ENCODE peak calls at places on chromosomes 13 and 19, in nine cellular contexts. J is H1, E is lung, G is left ventricle myocardium inferior, L is ovary, A is neural progenitor cell, V is lower lobe of right lung, Q is brain microvascular endothelial cell, K is Peyer's patch. S is an unnamed sample.

GRCh38 chr19:30367001-30367400 is 5.2 kb upstream of the ZNF536 start:
- DNase-seq in A (no peak), K (no peak), J (no peak), V (no peak), Q (no peak), L (no peak), E (no peak), G (no peak), S (no peak)

GRCh38 chr13:110850006-110850405 is 64.9 kb downstream of the ANKRD10 start:
- DNase-seq in Q (no peak), E (no peak), J (no peak), L (no peak), G (no peak), A (no peak), K (no peak), V (no peak), S (no peak)

GRCh38 chr19:50427318-50427925 is 5.3 kb upstream of the MYBPC2 start:
- DNase-seq in K (no peak), A (no peak), L (no peak), Q (no peak), E (no peak), G (no peak), J (no peak), V (no peak), S (no peak)

GRCh38 chr13:43473437-43473836 is 313.3 kb downstream of the ENOX1 start:
- DNase-seq in L (no peak), K (no peak), G (no peak), Q (no peak), V (no peak), E (no peak), A (no peak), J (no peak), S (no peak)

GRCh38 chr13:64675256-64675892 is 2554.8 kb downstream of the PCDH9 start:
- DNase-seq in J (no peak), Q (peak; percentile 71), L (no peak), A (no peak), G (no peak), K (no peak), E (no peak), V (no peak), S (no peak)

GRCh38 chr13:97234236-97234635 is 12.1 kb downstream of the MBNL2 start:
- DNase-seq in E (no peak), G (no peak), A (no peak), V (no peak), K (peak; percentile 68), J (no peak), Q (no peak), L (no peak), S (no peak)

GRCh38 chr19:49889687-49890348 is 6.9 kb downstream of the IL4I1 start:
- DNase-seq in J (peak; percentile 88), Q (peak; percentile 60), V (peak; percentile 86), L (peak; percentile 79), E (peak; percentile 73), K (peak; percentile 82), G (peak; percentile 74), A (peak; percentile 91), S (no peak)

GRCh38 chr13:48356750-48357149 is 53.2 kb downstream of the RB1 start:
- DNase-seq in Q (no peak), E (no peak), J (no peak), V (no peak), G (no peak), L (no peak), A (no peak), K (no peak), S (no peak)

GRCh38 chr13:24605923-24606372 is 74.3 kb upstream of the ATP12A start:
- DNase-seq in A (peak; percentile 36), V (no peak), G (no peak), Q (peak; percentile 18), L (no peak), K (no peak), J (no peak), E (no peak), S (no peak)

GRCh38 chr19:41327076-41327475 is 17.1 kb downstream of the CCDC97 start:
- DNase-seq in E (no peak), K (no peak), Q (no peak), A (no peak), J (no peak), L (no peak), G (no peak), V (no peak), S (no peak)

GRCh38 chr19:33316521-33317284 is 14.4 kb upstream of the CEBPA start:
- DNase-seq in A (no peak), Q (no peak), L (no peak), J (no peak), V (no peak), G (no peak), K (peak; percentile 57), E (no peak), S (no peak)

GRCh38 chr13:30082391-30082790 is 225.0 kb downstream of the KATNAL1 start:
- DNase-seq in Q (no peak), G (no peak), A (no peak), K (no peak), J (no peak), V (no peak), E (no peak), L (no peak), S (no peak)

GRCh38 chr13:80817979-80818378 is 477.1 kb upstream of the SPRY2 start:
- DNase-seq in V (no peak), Q (no peak), A (no peak), E (no peak), G (no peak), K (no peak), L (no peak), J (no peak), S (no peak)

GRCh38 chr19:13869324-13869723 is 7.6 kb upstream of the NANOS3 start:
- DNase-seq in E (no peak), V (no peak), L (no peak), G (no peak), Q (no peak), A (no peak), K (no peak), J (no peak), S (no peak)

GRCh38 chr19:13872339-13872694 is 4.6 kb upstream of the NANOS3 start:
- DNase-seq in E (no peak), G (no peak), K (no peak), L (no peak), V (no peak), J (no peak), Q (no peak), A (no peak), S (no peak)

GRCh38 chr19:13873776-13874515 is 3.0 kb upstream of the NANOS3 start:
- DNase-seq in G (no peak), A (no peak), E (no peak), Q (no peak), V (no peak), J (no peak), L (no peak), K (no peak), S (no peak)

GRCh38 chr19:13875824-13876223 is 1.1 kb upstream of the NANOS3 start:
- DNase-seq in Q (no peak), V (no peak), J (no peak), K (no peak), L (no peak), E (no peak), G (no peak), A (no peak), S (no peak)

DNA sequence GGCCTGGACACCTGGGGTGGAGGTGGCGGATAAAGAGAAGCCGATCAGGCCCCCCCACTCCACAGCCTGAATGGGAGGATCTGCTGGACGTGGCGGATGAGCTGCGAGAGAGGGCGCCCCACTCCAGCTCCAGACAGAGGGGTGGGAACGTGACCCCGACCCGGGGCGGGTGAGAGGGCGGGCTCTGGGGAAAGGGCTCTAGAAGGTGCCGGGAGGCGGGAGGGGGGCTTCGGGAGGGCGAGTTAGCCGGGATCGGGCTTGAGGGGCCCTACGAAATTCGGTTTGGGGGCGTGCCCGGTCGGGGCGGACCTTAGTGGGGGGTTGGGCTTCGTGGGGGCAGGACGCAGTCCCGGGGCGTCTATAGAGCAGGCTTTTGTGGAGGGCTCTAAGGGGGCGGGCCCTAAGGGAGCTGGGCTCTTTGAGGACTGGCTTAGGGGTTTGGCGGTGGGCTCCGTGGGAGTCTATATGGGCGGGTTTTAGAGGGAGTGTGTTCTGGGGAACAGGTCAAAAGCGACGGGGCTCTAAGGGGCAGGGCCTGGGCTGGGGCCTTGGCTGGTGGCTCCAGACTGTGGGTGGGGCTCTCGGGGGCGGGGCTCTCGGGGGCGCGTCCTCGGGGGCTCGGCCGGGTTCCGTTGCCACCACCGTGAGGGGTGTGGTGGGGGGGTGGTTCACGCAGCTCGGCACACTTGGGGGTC is 4.1 kb upstream of the NANOS3 start:
- DNase-seq in J (no peak), K (peak; percentile 67), E (no peak), Q (no peak), A (peak; percentile 89), G (no peak), V (no peak), L (no peak), S (no peak)
- TF ChIP-seq CTCF in J (peak; percentile 18), K (no peak), E (no peak), Q (peak; percentile 37), A (peak; percentile 54), G (peak; percentile 22), V (peak; percentile 17), L (no peak), S (no peak)

GRCh38 chr19:54160948-54161347 is 1.4 kb upstream of the LENG1 start:
- DNase-seq in G (no peak), L (no peak), A (no peak), E (no peak), Q (no peak), K (no peak), J (no peak), V (no peak), S (no peak)

GRCh38 chr19:54160182-54160811 is 776 bp upstream of the LENG1 start:
- DNase-seq in J (no peak), E (no peak), V (no peak), L (peak; percentile 64), G (no peak), Q (no peak), K (no peak), A (peak; percentile 59), S (no peak)

GRCh38 chr19:54164369-54165068 is 5.0 kb upstream of the LENG1 start:
- DNase-seq in J (peak; percentile 76), Q (no peak), E (peak; percentile 89), K (peak; percentile 96), L (no peak), G (no peak), V (peak; percentile 76), A (peak; percentile 71), S (no peak)

GRCh38 chr19:54162884-54163283 is 3.4 kb upstream of the LENG1 start:
- DNase-seq in V (no peak), G (no peak), K (no peak), Q (no peak), J (no peak), A (no peak), L (no peak), E (no peak), S (no peak)

GRCh38 chr19:54162241-54162805 is 2.8 kb upstream of the LENG1 start:
- DNase-seq in K (peak; percentile 96), J (no peak), V (peak; percentile 93), G (peak; percentile 84), L (peak; percentile 90), Q (peak; percentile 51), E (peak; percentile 84), A (peak; percentile 83), S (peak; percentile 50)
- H3K27ac ChIP-seq in K (peak overlapping the region; percentile 60), J (no peak overlapping the region), V (peak overlapping the region; percentile 28), G (no peak overlapping the region), L (no peak overlapping the region), Q (no peak overlapping the region), E (no peak overlapping the region), A (no peak overlapping the region), S (peak overlapping the region; percentile 3)

GRCh38 chr19:3275068-3275582 is 50.7 kb downstream of the CELF5 start:
- DNase-seq in Q (peak; percentile 16), E (no peak), V (no peak), A (peak; percentile 87), J (peak; percentile 43), G (no peak), K (no peak), L (no peak), S (no peak)
- H3K4me3 ChIP-seq in Q (peak overlapping the region; percentile 35), E (no peak overlapping the region), V (peak overlapping the region; percentile 50), A (peak overlapping the region; percentile 58), J (peak overlapping the region; percentile 41), G (peak overlapping the region; percentile 55), K (peak overlapping the region; percentile 13), L (no peak overlapping the region), S (peak overlapping the region; percentile 13)

GRCh38 chr13:88005188-88005587 is 334.0 kb downstream of the SLITRK5 start:
- DNase-seq in V (no peak), K (no peak), G (no peak), J (no peak), E (no peak), Q (no peak), A (no peak), L (no peak), S (no peak)
- TF ChIP-seq CTCF in V (no peak), K (no peak), G (no peak), J (no peak), E (no peak), Q (peak; percentile 34), A (no peak), L (no peak), S (no peak)

S was measured in esophagus squamous epithelium.